ENCODE peak calls at places on chromosomes 3 and 15, in four cellular contexts. P, J, C and O are unnamed samples.

GRCh38 chr3:166013073-166013679 is 176.0 kb upstream of the BCHE start:
- DNase-seq in P (no peak), J (peak; percentile 37), C (no peak), O (no peak)

GRCh38 chr3:188397766-188398705 is 244.1 kb downstream of the LPP start:
- DNase-seq in P (no peak), J (no peak), C (no peak), O (no peak)

GRCh38 chr3:105907790-105908189 is 39.0 kb upstream of the CBLB start:
- DNase-seq in P (no peak), J (no peak), C (no peak), O (peak; percentile 21)

GRCh38 chr3:29283297-29283681 is 2.4 kb downstream of the RBMS3 start:
- DNase-seq in P (no peak), J (peak; percentile 15), C (no peak), O (no peak)

GRCh38 chr3:81947359-81947758 is 185.9 kb upstream of the GBE1 start:
- DNase-seq in P (no peak), J (no peak), C (no peak), O (no peak)

GRCh38 chr3:161673845-161674244 is 177.2 kb downstream of the OTOL1 start:
- DNase-seq in P (no peak), J (no peak), C (no peak), O (no peak)

GRCh38 chr3:30750967-30751366 is 143.5 kb downstream of the GADL1 start:
- DNase-seq in P (no peak), J (no peak), C (no peak), O (no peak)

GRCh38 chr3:2883292-2883691 is 226.9 kb downstream of the IL5RA start:
- DNase-seq in P (no peak), J (no peak), C (no peak), O (no peak)

GRCh38 chr3:15052335-15053242 is 12.5 kb downstream of the MRPS25 start:
- DNase-seq in P (no peak), J (no peak), C (no peak), O (no peak)

GRCh38 chr3:124919756-124920155 is 14.8 kb downstream of the MUC13 start:
- DNase-seq in P (no peak), J (no peak), C (no peak), O (no peak)

GRCh38 chr3:129596194-129597086 is 10.0 kb downstream of the PLXND1 start:
- DNase-seq in P (peak; percentile 71), J (peak; percentile 96), C (no peak), O (no peak)

DNA sequence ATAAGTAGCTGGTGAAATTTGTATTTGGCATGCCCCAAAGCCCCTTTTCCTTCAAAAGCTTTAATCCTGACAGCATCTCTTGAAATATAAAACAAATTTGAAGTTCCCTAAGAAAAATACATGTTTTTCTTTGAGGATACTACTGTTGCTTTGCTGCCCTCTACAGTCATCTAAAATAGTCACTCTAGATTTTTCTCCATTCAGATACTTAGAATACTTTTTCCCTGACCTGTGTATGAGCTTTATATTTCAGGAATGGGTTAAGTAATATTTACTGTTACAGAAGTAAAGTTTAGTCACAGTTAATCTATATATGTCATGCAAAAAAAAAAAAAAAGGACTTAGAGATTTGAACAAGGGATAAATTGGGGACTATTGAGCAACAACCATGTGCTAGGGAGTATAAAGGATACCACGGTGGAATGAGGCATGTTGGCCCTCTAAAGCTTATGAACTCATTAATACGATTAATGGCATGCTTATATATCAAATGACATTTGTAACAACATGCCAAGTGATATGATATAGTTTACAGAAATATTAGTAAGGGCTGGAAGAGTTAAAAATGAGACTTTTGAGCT is 8.8 kb downstream of the NECTIN3 start:
- DNase-seq in P (no peak), J (peak; percentile 78), C (no peak), O (no peak)
- TF ChIP-seq CTCF in P (peak; percentile 57), J (peak; percentile 73), C (peak; percentile 46), O (no peak)

GRCh38 chr3:152382312-152383135 is 113.8 kb downstream of the MBNL1 start:
- DNase-seq in P (no peak), J (no peak), C (no peak), O (no peak)
- H3K4me3 ChIP-seq in P (no peak overlapping the region), J (no peak overlapping the region), C (peak overlapping the region; percentile 12), O (peak overlapping the region; percentile 46)

GRCh38 chr3:22091329-22091728 is 340.3 kb upstream of the ZNF385D start:
- DNase-seq in P (no peak), J (no peak), C (no peak), O (no peak)

GRCh38 chr3:22089284-22089683 is 338.3 kb upstream of the ZNF385D start:
- DNase-seq in P (no peak), J (peak; percentile 1), C (peak; percentile 28), O (peak; percentile 5)
- TF ChIP-seq CTCF in P (peak; percentile 52), J (peak; percentile 39), C (peak; percentile 67), O (peak; percentile 44)

GRCh38 chr3:71503525-71504249 is 79.8 kb downstream of the FOXP1 start:
- DNase-seq in P (no peak), J (peak; percentile 83), C (no peak), O (no peak)
- H3K4me3 ChIP-seq in P (no peak overlapping the region), J (peak overlapping the region; percentile 40), C (no peak overlapping the region), O (no peak overlapping the region)

DNA sequence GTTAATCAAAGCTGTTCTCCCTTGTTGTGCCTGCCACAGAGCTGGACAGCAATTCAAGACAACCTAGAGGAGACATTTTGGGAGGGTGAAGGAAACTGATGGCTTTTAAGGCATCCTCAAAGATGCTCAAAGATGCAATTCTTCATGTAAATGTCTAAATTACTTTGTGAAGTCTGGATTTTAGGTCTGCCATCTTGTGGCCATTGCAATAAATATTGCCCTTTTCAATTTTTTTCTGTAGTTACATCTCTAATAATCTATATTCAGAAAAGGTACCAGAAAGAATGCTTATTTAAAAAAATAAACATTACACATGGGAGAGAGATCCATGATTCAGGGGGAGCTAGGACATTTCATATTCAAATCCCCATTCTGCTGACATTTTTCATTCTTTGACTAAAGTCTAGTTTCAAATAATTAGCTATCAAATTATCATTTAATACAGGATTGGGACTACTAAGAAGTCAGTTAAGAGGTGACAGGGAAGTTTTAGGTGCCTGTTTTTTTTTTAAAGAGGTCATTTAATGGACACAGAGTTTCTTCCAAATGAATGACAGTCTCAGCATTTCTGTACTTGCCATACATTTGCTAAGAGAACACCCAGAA is 259.8 kb upstream of the WNT5A start:
- DNase-seq in P (no peak), J (peak; percentile 17), C (no peak), O (no peak)
- TF ChIP-seq CTCF in P (peak; percentile 33), J (peak; percentile 52), C (peak; percentile 46), O (peak; percentile 36)

GRCh38 chr15:69082556-69082955 is 68.1 kb downstream of the NOX5 start:
- DNase-seq in P (no peak), J (no peak), C (no peak), O (no peak)

GRCh38 chr15:69081310-69082004 is 67.0 kb downstream of the NOX5 start:
- DNase-seq in P (no peak), J (peak; percentile 40), C (no peak), O (no peak)

GRCh38 chr15:69080203-69080957 is 65.9 kb downstream of the NOX5 start:
- DNase-seq in P (no peak), J (no peak), C (no peak), O (no peak)

GRCh38 chr15:69080958-69081248 is 66.4 kb downstream of the NOX5 start:
- DNase-seq in P (no peak), J (no peak), C (no peak), O (no peak)

GRCh38 chr15:69082041-69082502 is 67.6 kb downstream of the NOX5 start:
- DNase-seq in P (no peak), J (peak; percentile 83), C (no peak), O (no peak)
- H3K4me3 ChIP-seq in P (no peak overlapping the region), J (no peak overlapping the region), C (no peak overlapping the region), O (no peak overlapping the region)